ENCODE peak calls at places on chromosomes 6 and 20, in seven cellular contexts. One of them, this sample, is unnamed.
A peak's percentile ranks its signal among the peaks of the same experiment; 100 is the strongest.

GRCh38 chr20:60010689-60011417 is 52.6 kb downstream of the CDH26 start:
- DNase-seq in SK-N-SH: no peak
- DNase-seq in HepG2: no peak
- DNase-seq in GM12891: no peak
- DNase-seq in GM12878: no peak
- DNase-seq in H1: no peak
- DNase-seq in K562: no peak
- DNase-seq in this sample: no peak

GRCh38 chr20:2114990-2115681 is 13.5 kb downstream of the STK35 start:
- DNase-seq in SK-N-SH: no peak
- DNase-seq in HepG2: no peak
- DNase-seq in GM12891: no peak
- DNase-seq in GM12878: no peak
- DNase-seq in H1: no peak
- DNase-seq in K562: no peak
- DNase-seq in this sample: no peak

GRCh38 chr6:145116591-145117178 is 618.6 kb downstream of the EPM2A start:
- DNase-seq in SK-N-SH: no peak
- DNase-seq in HepG2: no peak
- DNase-seq in GM12891: no peak
- DNase-seq in GM12878: no peak
- DNase-seq in H1: no peak
- DNase-seq in K562: no peak
- DNase-seq in this sample: no peak

GRCh38 chr6:4637691-4638433 is 138.3 kb upstream of the CDYL start:
- DNase-seq in SK-N-SH: no peak
- DNase-seq in HepG2: no peak
- DNase-seq in GM12891: no peak
- DNase-seq in GM12878: peak; percentile 4
- DNase-seq in H1: no peak
- DNase-seq in K562: peak; percentile 46
- DNase-seq in this sample: no peak

GRCh38 chr6:156719720-156720563 is 57.2 kb upstream of the ARID1B start:
- DNase-seq in SK-N-SH: no peak
- DNase-seq in HepG2: peak; percentile 91
- DNase-seq in GM12891: peak; percentile 52
- DNase-seq in GM12878: peak; percentile 65
- DNase-seq in H1: peak; percentile 66
- DNase-seq in K562: peak; percentile 91
- DNase-seq in this sample: peak; percentile 58

GRCh38 chr6:111810321-111811235 is 62.7 kb downstream of the FYN start:
- DNase-seq in SK-N-SH: no peak
- DNase-seq in HepG2: no peak
- DNase-seq in GM12891: no peak
- DNase-seq in GM12878: no peak
- DNase-seq in H1: no peak
- DNase-seq in K562: no peak
- DNase-seq in this sample: no peak

GRCh38 chr6:104896914-104897313 is 37.2 kb upstream of the HACE1 start:
- DNase-seq in SK-N-SH: no peak
- DNase-seq in HepG2: no peak
- DNase-seq in GM12891: no peak
- DNase-seq in GM12878: no peak
- DNase-seq in H1: no peak
- DNase-seq in K562: no peak
- DNase-seq in this sample: no peak

GRCh38 chr6:78810146-78810545 is 57.2 kb upstream of the IRAK1BP1 start:
- DNase-seq in SK-N-SH: peak; percentile 41
- DNase-seq in HepG2: peak; percentile 21
- DNase-seq in GM12891: no peak
- DNase-seq in GM12878: no peak
- DNase-seq in H1: no peak
- DNase-seq in K562: no peak
- DNase-seq in this sample: no peak

GRCh38 chr6:21664263-21665081 is 70.9 kb downstream of the SOX4 start:
- DNase-seq in SK-N-SH: no peak
- DNase-seq in HepG2: no peak
- DNase-seq in GM12891: no peak
- DNase-seq in GM12878: no peak
- DNase-seq in H1: peak; percentile 79
- DNase-seq in K562: no peak
- DNase-seq in this sample: no peak

GRCh38 chr20:40754372-40754943 is 65.4 kb upstream of the MAFB start:
- DNase-seq in SK-N-SH: peak; percentile 48
- DNase-seq in HepG2: no peak
- DNase-seq in GM12891: no peak
- DNase-seq in GM12878: no peak
- DNase-seq in H1: no peak
- DNase-seq in K562: no peak
- DNase-seq in this sample: no peak
- TF ChIP-seq TAF1 in SK-N-SH: no peak
- TF ChIP-seq TAF1 in HepG2: no peak
- TF ChIP-seq TAF1 in GM12891: no peak
- TF ChIP-seq TAF1 in GM12878: no peak
- TF ChIP-seq TAF1 in H1: no peak
- TF ChIP-seq TAF1 in K562: no peak
- TF ChIP-seq TAF1 in this sample: no peak

GRCh38 chr6:125953502-125953875 is 3.1 kb upstream of the HINT3 start:
- DNase-seq in SK-N-SH: no peak
- DNase-seq in HepG2: peak; percentile 74
- DNase-seq in GM12891: no peak
- DNase-seq in GM12878: no peak
- DNase-seq in H1: peak; percentile 69
- DNase-seq in K562: no peak
- DNase-seq in this sample: no peak

GRCh38 chr6:125950293-125950692 is 6.3 kb upstream of the HINT3 start:
- DNase-seq in SK-N-SH: no peak
- DNase-seq in HepG2: no peak
- DNase-seq in GM12891: no peak
- DNase-seq in GM12878: no peak
- DNase-seq in H1: no peak
- DNase-seq in K562: peak; percentile 41
- DNase-seq in this sample: no peak

GRCh38 chr6:125951323-125951722 is 5.2 kb upstream of the HINT3 start:
- DNase-seq in SK-N-SH: no peak
- DNase-seq in HepG2: peak; percentile 74
- DNase-seq in GM12891: no peak
- DNase-seq in GM12878: no peak
- DNase-seq in H1: no peak
- DNase-seq in K562: no peak
- DNase-seq in this sample: no peak

GRCh38 chr6:125954735-125955410 is 1.7 kb upstream of the HINT3 start:
- DNase-seq in SK-N-SH: no peak
- DNase-seq in HepG2: no peak
- DNase-seq in GM12891: no peak
- DNase-seq in GM12878: no peak
- DNase-seq in H1: no peak
- DNase-seq in K562: no peak
- DNase-seq in this sample: no peak

GRCh38 chr6:125952764-125953501 is 3.6 kb upstream of the HINT3 start:
- DNase-seq in SK-N-SH: peak; percentile 32
- DNase-seq in HepG2: peak; percentile 65
- DNase-seq in GM12891: no peak
- DNase-seq in GM12878: no peak
- DNase-seq in H1: peak; percentile 54
- DNase-seq in K562: no peak
- DNase-seq in this sample: no peak
- TF ChIP-seq TAF1 in SK-N-SH: no peak
- TF ChIP-seq TAF1 in HepG2: no peak
- TF ChIP-seq TAF1 in GM12891: no peak
- TF ChIP-seq TAF1 in GM12878: no peak
- TF ChIP-seq TAF1 in H1: no peak
- TF ChIP-seq TAF1 in K562: no peak
- TF ChIP-seq TAF1 in this sample: no peak

DNA sequence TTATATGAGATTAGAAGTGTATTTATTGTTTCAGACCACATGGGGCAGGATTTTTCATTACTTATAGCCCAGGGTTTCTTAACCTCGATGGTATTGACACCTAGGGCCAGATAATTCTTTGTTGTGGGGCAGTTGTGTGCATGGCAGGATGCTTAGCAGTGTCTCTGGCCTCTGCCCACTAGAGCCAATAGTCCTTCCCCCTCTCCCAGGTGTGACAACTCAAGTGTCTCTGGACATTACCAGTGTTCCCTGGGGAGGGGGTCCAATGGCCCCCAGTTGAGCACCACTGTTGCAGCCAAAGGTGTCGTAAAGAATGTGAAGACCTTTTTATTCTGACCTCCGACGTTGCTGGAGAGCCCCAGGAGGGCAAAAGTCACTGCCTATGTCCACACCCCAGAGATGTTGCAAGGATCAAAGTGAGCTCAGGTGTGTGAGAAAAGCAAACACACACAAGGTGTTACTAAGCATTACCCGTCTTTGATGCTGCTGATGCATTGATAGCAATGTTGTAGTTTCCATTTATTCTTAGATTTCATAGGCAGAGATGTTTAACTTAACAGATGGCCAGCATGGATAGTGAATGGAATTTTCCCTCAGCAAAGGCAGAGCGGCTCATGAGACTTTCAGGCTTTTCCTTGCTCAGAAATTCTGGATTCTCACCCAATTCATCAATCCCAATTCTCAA is 22.2 kb downstream of the BANF2 start:
- DNase-seq in SK-N-SH: no peak
- DNase-seq in HepG2: peak; percentile 99
- DNase-seq in GM12891: no peak
- DNase-seq in GM12878: no peak
- DNase-seq in H1: no peak
- DNase-seq in K562: peak; percentile 29
- DNase-seq in this sample: no peak
- TF ChIP-seq TAF1 in SK-N-SH: no peak
- TF ChIP-seq TAF1 in HepG2: no peak
- TF ChIP-seq TAF1 in GM12891: no peak
- TF ChIP-seq TAF1 in GM12878: no peak
- TF ChIP-seq TAF1 in H1: no peak
- TF ChIP-seq TAF1 in K562: no peak
- TF ChIP-seq TAF1 in this sample: no peak

GRCh38 chr20:49741940-49742339 is 28.3 kb upstream of the B4GALT5 start:
- DNase-seq in SK-N-SH: no peak
- DNase-seq in HepG2: no peak
- DNase-seq in GM12891: no peak
- DNase-seq in GM12878: no peak
- DNase-seq in H1: no peak
- DNase-seq in K562: no peak
- DNase-seq in this sample: no peak

GRCh38 chr20:49739042-49739441 is 25.4 kb upstream of the B4GALT5 start:
- DNase-seq in SK-N-SH: no peak
- DNase-seq in HepG2: no peak
- DNase-seq in GM12891: no peak
- DNase-seq in GM12878: no peak
- DNase-seq in H1: no peak
- DNase-seq in K562: no peak
- DNase-seq in this sample: no peak

GRCh38 chr20:49747707-49748524 is 34.2 kb upstream of the B4GALT5 start:
- DNase-seq in SK-N-SH: peak; percentile 30
- DNase-seq in HepG2: peak; percentile 57
- DNase-seq in GM12891: no peak
- DNase-seq in GM12878: no peak
- DNase-seq in H1: no peak
- DNase-seq in K562: peak; percentile 73
- DNase-seq in this sample: no peak

GRCh38 chr20:49740807-49741206 is 27.1 kb upstream of the B4GALT5 start:
- DNase-seq in SK-N-SH: no peak
- DNase-seq in HepG2: no peak
- DNase-seq in GM12891: no peak
- DNase-seq in GM12878: no peak
- DNase-seq in H1: no peak
- DNase-seq in K562: no peak
- DNase-seq in this sample: no peak

GRCh38 chr20:49742948-49743347 is 29.3 kb upstream of the B4GALT5 start:
- DNase-seq in SK-N-SH: no peak
- DNase-seq in HepG2: no peak
- DNase-seq in GM12891: no peak
- DNase-seq in GM12878: no peak
- DNase-seq in H1: no peak
- DNase-seq in K562: no peak
- DNase-seq in this sample: no peak
- TF ChIP-seq TAF1 in SK-N-SH: no peak
- TF ChIP-seq TAF1 in HepG2: no peak
- TF ChIP-seq TAF1 in GM12891: no peak
- TF ChIP-seq TAF1 in GM12878: no peak
- TF ChIP-seq TAF1 in H1: no peak
- TF ChIP-seq TAF1 in K562: no peak
- TF ChIP-seq TAF1 in this sample: no peak

DNA sequence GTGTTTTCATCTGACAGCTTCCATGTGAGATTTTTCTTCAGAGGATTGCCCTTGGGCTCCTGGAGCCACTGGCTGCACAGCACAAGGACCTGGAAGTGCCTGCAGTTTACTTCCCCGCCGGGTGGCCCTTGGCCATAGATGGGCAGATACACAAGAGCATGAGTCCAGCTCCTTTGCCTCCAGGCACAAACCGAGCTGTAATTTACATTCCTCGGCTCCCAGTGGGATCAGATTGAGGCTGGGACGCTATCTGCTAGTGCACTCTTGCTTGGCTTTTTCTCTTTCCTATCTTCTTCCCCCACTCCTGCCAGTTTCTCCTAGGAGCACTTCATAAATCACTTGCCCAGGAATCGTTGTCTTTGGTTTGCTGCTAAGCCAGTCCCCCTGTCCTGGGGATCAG is 85.4 kb upstream of the RALY start:
- DNase-seq in SK-N-SH: no peak
- DNase-seq in HepG2: no peak
- DNase-seq in GM12891: no peak
- DNase-seq in GM12878: no peak
- DNase-seq in H1: no peak
- DNase-seq in K562: no peak
- DNase-seq in this sample: no peak
- TF ChIP-seq TAF1 in SK-N-SH: no peak
- TF ChIP-seq TAF1 in HepG2: no peak
- TF ChIP-seq TAF1 in GM12891: no peak
- TF ChIP-seq TAF1 in GM12878: no peak
- TF ChIP-seq TAF1 in H1: no peak
- TF ChIP-seq TAF1 in K562: no peak
- TF ChIP-seq TAF1 in this sample: no peak

GRCh38 chr6:109073344-109074235 is 21.1 kb downstream of the SESN1 start:
- DNase-seq in SK-N-SH: peak; percentile 55
- DNase-seq in HepG2: peak; percentile 67
- DNase-seq in GM12891: no peak
- DNase-seq in GM12878: no peak
- DNase-seq in H1: no peak
- DNase-seq in K562: peak; percentile 39
- DNase-seq in this sample: no peak
- TF ChIP-seq TAF1 in SK-N-SH: no peak
- TF ChIP-seq TAF1 in HepG2: no peak
- TF ChIP-seq TAF1 in GM12891: no peak
- TF ChIP-seq TAF1 in GM12878: no peak
- TF ChIP-seq TAF1 in H1: no peak
- TF ChIP-seq TAF1 in K562: no peak
- TF ChIP-seq TAF1 in this sample: no peak

DNA sequence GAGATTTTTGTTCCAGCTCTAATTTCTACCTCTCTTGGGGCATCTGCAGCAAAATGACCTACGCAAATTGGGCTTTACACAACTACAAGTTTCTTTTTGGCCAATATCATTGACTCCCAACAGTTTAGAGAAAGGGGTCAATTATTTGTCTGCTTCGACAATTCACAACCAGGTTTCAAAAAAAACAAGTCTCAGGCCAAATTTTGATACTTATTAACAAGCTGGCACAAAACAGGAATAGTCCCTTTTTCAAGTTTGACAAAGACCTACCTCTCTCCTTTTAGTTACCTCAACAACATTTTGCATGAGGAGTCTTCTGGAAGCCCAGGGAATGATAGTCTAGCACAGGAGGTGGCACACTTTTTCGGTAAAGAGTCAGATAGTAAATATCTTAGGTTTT is 97.9 kb upstream of the TSHZ2 start:
- DNase-seq in SK-N-SH: no peak
- DNase-seq in HepG2: no peak
- DNase-seq in GM12891: no peak
- DNase-seq in GM12878: no peak
- DNase-seq in H1: no peak
- DNase-seq in K562: no peak
- DNase-seq in this sample: no peak
- TF ChIP-seq TAF1 in SK-N-SH: no peak
- TF ChIP-seq TAF1 in HepG2: no peak
- TF ChIP-seq TAF1 in GM12891: no peak
- TF ChIP-seq TAF1 in GM12878: no peak
- TF ChIP-seq TAF1 in H1: no peak
- TF ChIP-seq TAF1 in K562: no peak
- TF ChIP-seq TAF1 in this sample: no peak